ENCODE peak calls at places on chromosome 9, in ten cellular contexts. Y is HCT116; L is A549; R is esophagus squamous epithelium; G is activated CD8-positive, alpha-beta memory T cell treated with anti-CD3 and anti-CD28 coated beads for 4 hours; I is NCI-H1417; K is frontal cortex; J is retina; W is activated T-cell treated with anti-CD3 and anti-CD28 coated beads for 48 hours; C is Panc1. T is an unnamed sample.

GRCh38 chr9:130185494-130186005 is 13.3 kb downstream of the NCS1 start:
- DNase-seq in L (no peak), K (no peak), W (no peak), J (peak), R (no peak), G (no peak), C (no peak), I (no peak), Y (no peak), T (no peak)

GRCh38 chr9:99594056-99594780 is 227.5 kb upstream of the NR4A3 start:
- DNase-seq in R (no peak), G (no peak), J (no peak), K (no peak), I (no peak), C (no peak), W (no peak), Y (no peak), L (no peak), T (no peak)

GRCh38 chr9:99069075-99069474 is 35.8 kb upstream of the TGFBR1 start:
- DNase-seq in W (no peak), R (no peak), K (no peak), I (no peak), C (no peak), J (no peak), Y (no peak), G (no peak), L (no peak), T (peak)

GRCh38 chr9:124532897-124533296 is 25.7 kb upstream of the NR5A1 start:
- DNase-seq in I (no peak), J (no peak), L (no peak), G (no peak), W (no peak), R (no peak), C (no peak), Y (no peak), K (no peak), T (no peak)

GRCh38 chr9:37582548-37583157 is 6.5 kb upstream of the FBXO10 start:
- DNase-seq in I (no peak), C (peak), J (no peak), Y (peak), G (no peak), L (peak), K (peak), R (no peak), W (no peak), T (no peak)

GRCh38 chr9:121858788-121859187 is 207.4 kb downstream of the DAB2IP start:
- DNase-seq in L (no peak), R (no peak), K (no peak), G (no peak), I (no peak), Y (no peak), C (no peak), J (no peak), W (no peak), T (no peak)

GRCh38 chr9:37939575-37940095 is 35.7 kb upstream of the SLC25A51 start:
- DNase-seq in I (no peak), G (no peak), R (no peak), W (no peak), Y (no peak), K (no peak), L (no peak), C (no peak), J (no peak), T (no peak)

GRCh38 chr9:101736723-101737122 is 1.7 kb downstream of the GRIN3A start:
- DNase-seq in J (peak), G (no peak), Y (no peak), L (no peak), R (no peak), C (no peak), K (no peak), I (no peak), W (no peak), T (no peak)

GRCh38 chr9:7172445-7173115 is 414.8 kb downstream of the KDM4C start:
- DNase-seq in I (no peak), G (no peak), C (no peak), Y (no peak), R (no peak), L (no peak), W (no peak), K (no peak), J (no peak), T (no peak)

GRCh38 chr9:105173306-105173705 is 71.1 kb upstream of the SLC44A1 start:
- DNase-seq in K (no peak), L (no peak), I (peak), C (no peak), R (no peak), G (no peak), J (no peak), W (no peak), Y (no peak), T (no peak)

GRCh38 chr9:83620841-83621636 is 1.9 kb upstream of the IDNK start:
- DNase-seq in I (peak), Y (peak), J (peak), K (peak), L (peak), R (no peak), G (no peak), W (no peak), C (peak), T (peak)

GRCh38 chr9:118148990-118149389 is 444.8 kb downstream of the TLR4 start:
- DNase-seq in J (no peak), K (no peak), G (no peak), R (no peak), W (no peak), I (no peak), Y (no peak), C (no peak), L (no peak), T (no peak)

GRCh38 chr9:135123735-135124134 is 36.3 kb downstream of the OLFM1 start:
- DNase-seq in K (peak), W (no peak), L (no peak), Y (no peak), C (no peak), I (no peak), R (no peak), G (no peak), J (no peak), T (no peak)

GRCh38 chr9:82133973-82134372 is 145.4 kb downstream of the SPATA31D1 start:
- DNase-seq in W (no peak), I (no peak), L (no peak), Y (no peak), J (no peak), R (no peak), G (no peak), C (no peak), K (no peak), T (no peak)

GRCh38 chr9:95512751-95513120 is 4.0 kb downstream of the PTCH1 start:
- DNase-seq in R (no peak), G (no peak), L (no peak), J (no peak), K (no peak), I (no peak), C (no peak), Y (no peak), W (no peak), T (no peak)

GRCh38 chr9:134939080-134939733 is 21.5 kb upstream of the FCN1 start:
- DNase-seq in W (no peak), C (no peak), L (no peak), Y (no peak), G (no peak), J (no peak), K (no peak), R (no peak), I (no peak), T (no peak)

GRCh38 chr9:134570726-134571325 is 70.8 kb upstream of the COL5A1 start:
- DNase-seq in W (no peak), K (no peak), G (no peak), I (no peak), Y (no peak), R (no peak), L (no peak), C (no peak), J (no peak), T (no peak)

GRCh38 chr9:16032799-16033198 is 480.0 kb downstream of the CCDC171 start:
- DNase-seq in K (no peak), I (no peak), C (no peak), W (no peak), G (no peak), L (peak), R (no peak), J (no peak), Y (peak), T (no peak)

GRCh38 chr9:27189426-27189825 is 80.4 kb downstream of the TEK start:
- DNase-seq in Y (no peak), J (no peak), I (no peak), K (no peak), G (no peak), C (no peak), W (no peak), L (no peak), R (no peak), T (no peak)

GRCh38 chr9:121568541-121569265 is 69.1 kb upstream of the GGTA1 start:
- DNase-seq in G (no peak), L (no peak), R (no peak), W (no peak), K (no peak), J (no peak), C (no peak), Y (no peak), I (no peak), T (no peak)

GRCh38 chr9:106799146-106799545 is 63.8 kb upstream of the ZNF462 start:
- DNase-seq in Y (no peak), J (no peak), L (peak), I (no peak), C (peak), G (no peak), R (no peak), W (no peak), K (no peak), T (no peak)

GRCh38 chr9:34601883-34602570 is 9.9 kb downstream of the RPP25L start:
- DNase-seq in W (no peak), G (no peak), K (no peak), J (no peak), Y (no peak), I (no peak), R (no peak), L (no peak), C (no peak), T (no peak)

GRCh38 chr9:113648586-113648985 is 185.1 kb downstream of the RGS3 start:
- DNase-seq in J (no peak), I (no peak), R (no peak), K (no peak), C (no peak), L (no peak), W (no peak), Y (no peak), G (no peak), T (no peak)

GRCh38 chr9:93261735-93262523 is 78.0 kb downstream of the WNK2 start:
- DNase-seq in C (no peak), Y (no peak), J (no peak), I (no peak), G (no peak), L (no peak), W (no peak), R (no peak), K (peak), T (no peak)

GRCh38 chr9:85723220-85723619 is 18.5 kb downstream of the AGTPBP1 start:
- DNase-seq in R (no peak), W (peak), G (no peak), K (no peak), L (no peak), C (no peak), Y (no peak), I (no peak), J (no peak), T (peak)